ENCODE peak calls at places on chromosomes 11 and 22, in eight cellular contexts. B, W, R, K, C, J, Q and A are unnamed samples.

GRCh38 chr22:35961480-35961902 is 67.1 kb downstream of the RBFOX2 start:
- DNase-seq in B (peak), W (no peak), R (peak), K (peak), C (peak), J (peak), Q (no peak), A (no peak)

GRCh38 chr11:44320289-44320973 is 10.5 kb upstream of the ALX4 start:
- DNase-seq in B (no peak), W (no peak), R (no peak), K (no peak), C (no peak), J (no peak), Q (no peak), A (no peak)

GRCh38 chr11:12318791-12319733 is 58.3 kb upstream of the PARVA start:
- DNase-seq in B (peak), W (peak), R (no peak), K (peak), C (no peak), J (peak), Q (no peak), A (no peak)

GRCh38 chr22:41327124-41327523 is 25.8 kb downstream of the ZC3H7B start:
- DNase-seq in B (no peak), W (no peak), R (peak), K (no peak), C (no peak), J (no peak), Q (no peak), A (no peak)

GRCh38 chr22:50289942-50290630 is 17.4 kb downstream of the PLXNB2 start:
- DNase-seq in B (no peak), W (no peak), R (no peak), K (no peak), C (no peak), J (no peak), Q (no peak), A (no peak)

GRCh38 chr11:17972987-17973386 is 39.9 kb downstream of the SERGEF start:
- DNase-seq in B (peak), W (no peak), R (peak), K (no peak), C (peak), J (peak), Q (peak), A (peak)

GRCh38 chr11:66906077-66906929 is 49.4 kb downstream of the LRFN4 start:
- DNase-seq in B (no peak), W (no peak), R (no peak), K (no peak), C (no peak), J (no peak), Q (no peak), A (peak)

GRCh38 chr11:45501277-45501979 is 164.0 kb downstream of the CHST1 start:
- DNase-seq in B (no peak), W (no peak), R (no peak), K (no peak), C (no peak), J (no peak), Q (no peak), A (no peak)

GRCh38 chr11:17538731-17539130 is 5.5 kb downstream of the USH1C start:
- DNase-seq in B (no peak), W (no peak), R (no peak), K (no peak), C (no peak), J (no peak), Q (no peak), A (no peak)

GRCh38 chr11:2527621-2528291 is 82.9 kb downstream of the KCNQ1 start:
- DNase-seq in B (no peak), W (no peak), R (no peak), K (no peak), C (peak), J (no peak), Q (no peak), A (no peak)

GRCh38 chr11:30522825-30523224 is 63.3 kb downstream of the MPPED2 start:
- DNase-seq in B (no peak), W (no peak), R (no peak), K (no peak), C (no peak), J (no peak), Q (no peak), A (no peak)

GRCh38 chr22:46991666-46992065 is 229.2 kb downstream of the TBC1D22A start:
- DNase-seq in B (no peak), W (no peak), R (no peak), K (no peak), C (no peak), J (no peak), Q (no peak), A (no peak)

GRCh38 chr11:68276864-68277263 is 5.1 kb upstream of the C11orf24 start:
- DNase-seq in B (no peak), W (no peak), R (no peak), K (no peak), C (no peak), J (no peak), Q (no peak), A (no peak)

GRCh38 chr22:42962295-42963230 is 52.4 kb downstream of the PACSIN2 start:
- DNase-seq in B (no peak), W (no peak), R (no peak), K (no peak), C (no peak), J (peak), Q (no peak), A (peak)

GRCh38 chr11:69917529-69917928 is 98.3 kb upstream of the FGF3 start:
- DNase-seq in B (no peak), W (no peak), R (no peak), K (no peak), C (peak), J (no peak), Q (no peak), A (no peak)

GRCh38 chr11:131816046-131816445 is 445.6 kb downstream of the NTM start:
- DNase-seq in B (no peak), W (no peak), R (no peak), K (no peak), C (no peak), J (peak), Q (no peak), A (no peak)

GRCh38 chr11:65560555-65561418 is 2.6 kb upstream of the LTBP3 start:
- DNase-seq in B (peak), W (no peak), R (peak), K (no peak), C (no peak), J (peak), Q (no peak), A (peak)

GRCh38 chr11:783581-784015 is 6.3 kb downstream of the CEND1 start:
- DNase-seq in B (peak), W (no peak), R (peak), K (peak), C (peak), J (peak), Q (peak), A (peak)

GRCh38 chr11:117045196-117045595 is 53.0 kb downstream of the SIK3 start:
- DNase-seq in B (peak), W (no peak), R (no peak), K (no peak), C (no peak), J (peak), Q (no peak), A (peak)

GRCh38 chr22:33923033-33923432 is 2.8 kb upstream of the LARGE1 start:
- DNase-seq in B (no peak), W (no peak), R (no peak), K (no peak), C (no peak), J (peak), Q (no peak), A (no peak)

GRCh38 chr11:18191376-18191775 is 18.7 kb downstream of the MRGPRX4 start:
- DNase-seq in B (no peak), W (peak), R (no peak), K (no peak), C (no peak), J (no peak), Q (no peak), A (peak)

GRCh38 chr11:22634897-22635629 is 9.4 kb upstream of the FANCF start:
- DNase-seq in B (peak), W (peak), R (no peak), K (peak), C (no peak), J (peak), Q (no peak), A (peak)

GRCh38 chr11:126282361-126282741 is 542 bp upstream of the TIRAP start:
- DNase-seq in B (peak), W (peak), R (peak), K (peak), C (no peak), J (peak), Q (peak), A (no peak)

GRCh38 chr22:46276563-46276962 is 8.8 kb downstream of the TTC38 start:
- DNase-seq in B (no peak), W (no peak), R (no peak), K (no peak), C (no peak), J (no peak), Q (no peak), A (no peak)

GRCh38 chr11:134386945-134387344 is 25.1 kb downstream of the B3GAT1 start:
- DNase-seq in B (no peak), W (no peak), R (no peak), K (no peak), C (no peak), J (no peak), Q (no peak), A (no peak)

GRCh38 chr22:20080776-20081654 is 974 bp downstream of the DGCR8 start:
- DNase-seq in B (peak), W (peak), R (no peak), K (peak), C (no peak), J (peak), Q (peak), A (peak)

GRCh38 chr11:6587360-6587953 is 16.0 kb downstream of the RRP8 start:
- DNase-seq in B (no peak), W (no peak), R (peak), K (no peak), C (peak), J (no peak), Q (no peak), A (no peak)

GRCh38 chr11:20015101-20015500 is 145.2 kb downstream of the DBX1 start:
- DNase-seq in B (no peak), W (no peak), R (no peak), K (no peak), C (no peak), J (peak), Q (no peak), A (no peak)

GRCh38 chr11:34245043-34245442 is 112.8 kb downstream of the ABTB2 start:
- DNase-seq in B (no peak), W (no peak), R (no peak), K (no peak), C (no peak), J (no peak), Q (no peak), A (no peak)

GRCh38 chr11:107928767-107929507 is 689 bp downstream of the RAB39A start:
- DNase-seq in B (peak), W (peak), R (peak), K (peak), C (peak), J (no peak), Q (peak), A (peak)

GRCh38 chr11:114291381-114291780 is 4.8 kb upstream of the NNMT start:
- DNase-seq in B (no peak), W (no peak), R (no peak), K (no peak), C (no peak), J (peak), Q (no peak), A (no peak)

GRCh38 chr11:47705722-47706121 is 9.4 kb downstream of the AGBL2 start:
- DNase-seq in B (no peak), W (no peak), R (no peak), K (no peak), C (no peak), J (no peak), Q (no peak), A (no peak)